ENCODE peak calls at places on chromosome 14, in ten cellular contexts. M, P, V, T, U, L, I, Q, H and K are unnamed samples.

GRCh38 chr14:60757617-60758016 is 23.1 kb downstream of the MNAT1 start:
- DNase-seq in U (no peak), M (no peak), I (no peak), H (no peak), V (no peak), P (no peak), L (no peak), T (no peak), Q (no peak), K (no peak)

GRCh38 chr14:63130531-63130930 is 73.7 kb upstream of the RHOJ start:
- DNase-seq in V (no peak), U (no peak), I (no peak), P (no peak), Q (no peak), T (no peak), L (no peak), M (no peak), H (no peak), K (no peak)

GRCh38 chr14:20469890-20470858 is 968 bp downstream of the PNP start:
- DNase-seq in M (peak; percentile 38), L (no peak), V (peak; percentile 80), I (no peak), U (no peak), P (peak; percentile 50), T (no peak), H (no peak), Q (peak; percentile 31), K (peak; percentile 60)

GRCh38 chr14:104689620-104690265 is 325 bp downstream of the INF2 start:
- DNase-seq in P (no peak), Q (no peak), H (no peak), V (no peak), L (no peak), U (no peak), T (no peak), M (no peak), I (no peak), K (no peak)

GRCh38 chr14:92460916-92461579 is 52.5 kb upstream of the RIN3 start:
- DNase-seq in V (peak; percentile 55), P (peak; percentile 20), U (no peak), I (no peak), T (no peak), M (no peak), Q (peak; percentile 23), L (no peak), H (no peak), K (peak; percentile 38)

GRCh38 chr14:38522724-38523123 is 266.8 kb upstream of the CLEC14A start:
- DNase-seq in Q (no peak), I (no peak), U (no peak), V (no peak), T (no peak), M (no peak), H (no peak), P (no peak), L (no peak), K (no peak)

GRCh38 chr14:101428409-101428808 is 132.9 kb upstream of the DIO3 start:
- DNase-seq in U (no peak), M (no peak), T (no peak), I (no peak), Q (no peak), P (no peak), V (no peak), H (no peak), L (no peak), K (no peak)

GRCh38 chr14:68627050-68627867 is 165.6 kb downstream of the ZFP36L1 start:
- DNase-seq in Q (no peak), I (no peak), U (no peak), P (no peak), M (no peak), H (no peak), L (peak; percentile 19), T (no peak), V (peak; percentile 36), K (peak; percentile 92)

GRCh38 chr14:87691482-87691881 is 301.5 kb downstream of the GALC start:
- DNase-seq in U (no peak), M (no peak), I (no peak), P (no peak), H (no peak), V (no peak), T (no peak), L (peak; percentile 65), Q (no peak), K (no peak)

GRCh38 chr14:104288272-104288671 is 149.9 kb downstream of the KIF26A start:
- DNase-seq in V (peak; percentile 41), I (peak; percentile 22), P (no peak), U (no peak), L (peak; percentile 20), Q (no peak), M (no peak), T (no peak), H (no peak), K (peak; percentile 13)

GRCh38 chr14:49134940-49135339 is 451.2 kb downstream of the RPS29 start:
- DNase-seq in P (no peak), Q (no peak), L (no peak), H (no peak), V (peak; percentile 64), I (no peak), T (no peak), M (peak; percentile 29), U (no peak), K (no peak)

GRCh38 chr14:51575225-51576111 is 76.2 kb upstream of the FRMD6 start:
- DNase-seq in M (no peak), I (no peak), P (no peak), T (no peak), H (no peak), U (no peak), L (no peak), V (no peak), Q (no peak), K (no peak)